ENCODE peak calls at places on chromosomes 13 and 19, in six cellular contexts. One of them, this sample, is unnamed. For H3K4me1, the result is how much of the 10 kb centered on the place peaks cover.

GRCh38 chr19:1806184-1807029 is 5.7 kb downstream of the ATP8B3 start:
- DNase-seq in IMR-90: no peak
- DNase-seq in heart left ventricle: no peak
- DNase-seq in body of pancreas: no peak
- DNase-seq in A549: no peak
- DNase-seq in esophagus squamous epithelium: no peak
- DNase-seq in this sample: peak

GRCh38 chr13:73913043-73913740 is 221.0 kb downstream of the KLF12 start:
- DNase-seq in IMR-90: peak
- DNase-seq in heart left ventricle: no peak
- DNase-seq in body of pancreas: no peak
- DNase-seq in A549: no peak
- DNase-seq in esophagus squamous epithelium: no peak
- DNase-seq in this sample: no peak

GRCh38 chr19:29860492-29860891 is 48.7 kb downstream of the CCNE1 start:
- DNase-seq in IMR-90: no peak
- DNase-seq in heart left ventricle: no peak
- DNase-seq in body of pancreas: no peak
- DNase-seq in A549: no peak
- DNase-seq in esophagus squamous epithelium: no peak
- DNase-seq in this sample: no peak

GRCh38 chr13:109275848-109276247 is 510.5 kb downstream of the IRS2 start:
- DNase-seq in IMR-90: no peak
- DNase-seq in heart left ventricle: no peak
- DNase-seq in body of pancreas: no peak
- DNase-seq in A549: no peak
- DNase-seq in esophagus squamous epithelium: no peak
- DNase-seq in this sample: no peak

GRCh38 chr19:14916848-14917247 is 24.4 kb upstream of the OR7C2 start:
- DNase-seq in IMR-90: no peak
- DNase-seq in heart left ventricle: no peak
- DNase-seq in body of pancreas: no peak
- DNase-seq in A549: peak
- DNase-seq in esophagus squamous epithelium: no peak
- DNase-seq in this sample: no peak

GRCh38 chr13:109803822-109804221 is 17.4 kb upstream of the IRS2 start:
- DNase-seq in IMR-90: no peak
- DNase-seq in heart left ventricle: no peak
- DNase-seq in body of pancreas: no peak
- DNase-seq in A549: no peak
- DNase-seq in esophagus squamous epithelium: no peak
- DNase-seq in this sample: no peak

GRCh38 chr19:54141356-54141755 is 3.8 kb downstream of the CNOT3 start:
- DNase-seq in IMR-90: peak
- DNase-seq in heart left ventricle: no peak
- DNase-seq in body of pancreas: no peak
- DNase-seq in A549: no peak
- DNase-seq in esophagus squamous epithelium: no peak
- DNase-seq in this sample: no peak

GRCh38 chr13:42219051-42219450 is 52.9 kb upstream of the AKAP11 start:
- DNase-seq in IMR-90: no peak
- DNase-seq in heart left ventricle: no peak
- DNase-seq in body of pancreas: no peak
- DNase-seq in A549: no peak
- DNase-seq in esophagus squamous epithelium: no peak
- DNase-seq in this sample: no peak

GRCh38 chr13:42363941-42364612 is 92.1 kb downstream of the AKAP11 start:
- DNase-seq in IMR-90: peak
- DNase-seq in heart left ventricle: no peak
- DNase-seq in body of pancreas: no peak
- DNase-seq in A549: peak
- DNase-seq in esophagus squamous epithelium: no peak
- DNase-seq in this sample: no peak

GRCh38 chr13:112154301-112155060 is 87.5 kb downstream of the SOX1 start:
- DNase-seq in IMR-90: no peak
- DNase-seq in heart left ventricle: no peak
- DNase-seq in body of pancreas: no peak
- DNase-seq in A549: no peak
- DNase-seq in esophagus squamous epithelium: no peak
- DNase-seq in this sample: no peak

GRCh38 chr13:37413161-37413560 is 185.4 kb downstream of the POSTN start:
- DNase-seq in IMR-90: no peak
- DNase-seq in heart left ventricle: no peak
- DNase-seq in body of pancreas: no peak
- DNase-seq in A549: no peak
- DNase-seq in esophagus squamous epithelium: no peak
- DNase-seq in this sample: no peak

GRCh38 chr19:43779820-43780219 is 953 bp downstream of the KCNN4 start:
- DNase-seq in IMR-90: no peak
- DNase-seq in heart left ventricle: no peak
- DNase-seq in body of pancreas: no peak
- DNase-seq in A549: peak
- DNase-seq in esophagus squamous epithelium: no peak
- DNase-seq in this sample: no peak

GRCh38 chr19:43636121-43636683 is 3.4 kb downstream of the CADM4 start:
- DNase-seq in IMR-90: no peak
- DNase-seq in heart left ventricle: no peak
- DNase-seq in body of pancreas: no peak
- DNase-seq in A549: no peak
- DNase-seq in esophagus squamous epithelium: no peak
- DNase-seq in this sample: no peak

GRCh38 chr13:32031815-32032345 is 306 bp downstream of the FRY start:
- DNase-seq in IMR-90: no peak
- DNase-seq in heart left ventricle: no peak
- DNase-seq in body of pancreas: no peak
- DNase-seq in A549: no peak
- DNase-seq in esophagus squamous epithelium: no peak
- DNase-seq in this sample: no peak

GRCh38 chr13:88068316-88068715 is 397.1 kb downstream of the SLITRK5 start:
- DNase-seq in IMR-90: peak
- DNase-seq in heart left ventricle: no peak
- DNase-seq in body of pancreas: no peak
- DNase-seq in A549: no peak
- DNase-seq in esophagus squamous epithelium: no peak
- DNase-seq in this sample: no peak

GRCh38 chr13:23679214-23679613 is 109.0 kb downstream of the TNFRSF19 start:
- DNase-seq in IMR-90: peak
- DNase-seq in heart left ventricle: no peak
- DNase-seq in body of pancreas: no peak
- DNase-seq in A549: no peak
- DNase-seq in esophagus squamous epithelium: no peak
- DNase-seq in this sample: no peak

GRCh38 chr19:53224606-53225005 is 30.1 kb downstream of the ZNF677 start:
- DNase-seq in IMR-90: no peak
- DNase-seq in heart left ventricle: no peak
- DNase-seq in body of pancreas: no peak
- DNase-seq in A549: no peak
- DNase-seq in esophagus squamous epithelium: no peak
- DNase-seq in this sample: no peak

GRCh38 chr13:102645701-102646100 is 48.9 kb downstream of the TPP2 start:
- DNase-seq in IMR-90: no peak
- DNase-seq in heart left ventricle: no peak
- DNase-seq in body of pancreas: no peak
- DNase-seq in A549: no peak
- DNase-seq in esophagus squamous epithelium: no peak
- DNase-seq in this sample: no peak

GRCh38 chr19:305240-306150 is 14.3 kb upstream of the PLPP2 start:
- DNase-seq in IMR-90: no peak
- DNase-seq in heart left ventricle: peak
- DNase-seq in body of pancreas: no peak
- DNase-seq in A549: no peak
- DNase-seq in esophagus squamous epithelium: no peak
- DNase-seq in this sample: no peak

GRCh38 chr13:102045713-102046112 is 356.1 kb downstream of the FGF14 start:
- DNase-seq in IMR-90: no peak
- DNase-seq in heart left ventricle: no peak
- DNase-seq in body of pancreas: no peak
- DNase-seq in A549: no peak
- DNase-seq in esophagus squamous epithelium: no peak
- DNase-seq in this sample: no peak

GRCh38 chr19:883661-884211 is 9.3 kb downstream of the MED16 start:
- DNase-seq in IMR-90: no peak
- DNase-seq in heart left ventricle: no peak
- DNase-seq in body of pancreas: no peak
- DNase-seq in A549: no peak
- DNase-seq in esophagus squamous epithelium: no peak
- DNase-seq in this sample: no peak

GRCh38 chr13:110617326-110618072 is 2.2 kb downstream of the NAXD start:
- DNase-seq in IMR-90: peak
- DNase-seq in heart left ventricle: no peak
- DNase-seq in body of pancreas: peak
- DNase-seq in A549: no peak
- DNase-seq in esophagus squamous epithelium: no peak
- DNase-seq in this sample: no peak

GRCh38 chr13:29594310-29594709 is 1.2 kb downstream of the SLC7A1 start:
- DNase-seq in IMR-90: peak
- DNase-seq in heart left ventricle: no peak
- DNase-seq in body of pancreas: peak
- DNase-seq in A549: peak
- DNase-seq in esophagus squamous epithelium: no peak
- DNase-seq in this sample: no peak

GRCh38 chr13:20388184-20388583 is 137.5 kb downstream of the CRYL1 start:
- DNase-seq in IMR-90: no peak
- DNase-seq in heart left ventricle: no peak
- DNase-seq in body of pancreas: no peak
- DNase-seq in A549: no peak
- DNase-seq in esophagus squamous epithelium: no peak
- DNase-seq in this sample: no peak

GRCh38 chr13:113460064-113460555 is 6.8 kb upstream of the ADPRHL1 start:
- DNase-seq in IMR-90: no peak
- DNase-seq in heart left ventricle: no peak
- DNase-seq in body of pancreas: no peak
- DNase-seq in A549: no peak
- DNase-seq in esophagus squamous epithelium: no peak
- DNase-seq in this sample: no peak

GRCh38 chr19:38224014-38224862 is at the start of gene DPF1:
- DNase-seq in IMR-90: peak
- DNase-seq in heart left ventricle: peak
- DNase-seq in body of pancreas: no peak
- DNase-seq in A549: peak
- DNase-seq in esophagus squamous epithelium: no peak
- DNase-seq in this sample: no peak
- TF ChIP-seq POLR2A in IMR-90: no peak
- TF ChIP-seq POLR2A in heart left ventricle: no peak
- TF ChIP-seq POLR2A in body of pancreas: no peak
- TF ChIP-seq POLR2A in A549: peak
- TF ChIP-seq POLR2A in esophagus squamous epithelium: no peak
- TF ChIP-seq POLR2A in this sample: no peak

DNA sequence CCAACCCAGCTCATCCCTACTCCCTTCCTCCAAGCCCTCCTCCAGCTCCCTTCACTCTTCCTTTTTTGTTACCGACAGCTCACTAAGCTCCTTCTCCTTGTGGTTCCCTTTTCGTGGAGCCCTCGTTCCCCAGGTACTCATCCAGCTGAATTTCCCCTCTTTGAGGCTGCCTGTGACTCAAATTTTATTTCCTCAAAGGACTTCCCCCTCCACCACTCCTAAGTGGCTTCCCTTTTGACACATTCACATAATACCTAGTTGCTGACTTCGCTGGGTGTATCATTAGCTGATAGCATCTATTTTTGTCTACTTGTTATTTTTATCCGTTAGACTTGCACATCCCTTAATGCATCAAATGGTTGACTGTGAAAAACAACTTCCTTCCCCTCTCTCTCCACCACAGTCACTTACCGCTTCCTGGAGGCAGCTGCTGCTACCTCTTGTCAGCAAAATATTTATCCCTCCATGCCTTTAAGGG is 14.5 kb downstream of the FFAR2 start:
- DNase-seq in IMR-90: no peak
- DNase-seq in heart left ventricle: no peak
- DNase-seq in body of pancreas: no peak
- DNase-seq in A549: no peak
- DNase-seq in esophagus squamous epithelium: no peak
- DNase-seq in this sample: no peak
- H3K4me1 ChIP-seq in IMR-90: under half
- H3K4me1 ChIP-seq in heart left ventricle: half or more
- H3K4me1 ChIP-seq in body of pancreas: under half
- H3K4me1 ChIP-seq in A549: under half
- H3K4me1 ChIP-seq in esophagus squamous epithelium: under half
- H3K4me1 ChIP-seq in this sample: under half

DNA sequence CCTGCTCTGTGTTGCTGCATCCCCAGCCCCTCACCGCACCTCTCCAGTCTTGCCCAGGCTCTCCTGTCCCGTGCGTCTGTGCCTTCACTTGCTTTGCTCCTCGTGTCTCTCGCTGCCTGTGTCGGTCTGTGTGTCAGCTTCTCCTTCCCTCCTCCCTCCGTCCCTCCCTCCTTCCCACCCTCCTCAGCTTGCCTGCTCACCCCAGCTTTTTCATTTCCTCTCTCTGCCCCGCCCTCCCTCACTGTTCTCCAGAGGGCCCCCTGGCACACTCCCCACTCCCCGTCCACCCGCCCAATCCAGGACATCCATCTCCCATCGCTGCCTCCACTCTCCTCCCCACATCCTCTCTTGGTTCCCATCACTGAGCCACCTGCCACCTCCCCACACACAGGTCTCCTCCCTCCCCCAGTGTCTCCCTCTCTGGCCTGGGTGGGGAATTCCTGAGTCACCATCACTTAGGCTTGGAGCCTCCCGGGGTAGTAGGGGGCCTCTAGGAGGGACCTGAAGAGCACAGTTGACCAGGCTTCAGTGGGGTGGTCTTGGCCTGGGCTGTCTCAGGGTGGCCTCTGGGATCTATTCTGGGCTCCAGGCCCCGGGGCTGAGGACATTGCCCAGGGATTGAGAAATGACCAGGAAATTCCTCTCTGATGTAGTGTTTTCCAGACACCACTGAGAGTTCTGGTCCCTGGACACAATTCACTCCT is at the start of gene PTGIR:
- DNase-seq in IMR-90: peak
- DNase-seq in heart left ventricle: peak
- DNase-seq in body of pancreas: peak
- DNase-seq in A549: no peak
- DNase-seq in esophagus squamous epithelium: no peak
- DNase-seq in this sample: no peak
- TF ChIP-seq POLR2A in IMR-90: no peak
- TF ChIP-seq POLR2A in heart left ventricle: peak
- TF ChIP-seq POLR2A in body of pancreas: no peak
- TF ChIP-seq POLR2A in A549: no peak
- TF ChIP-seq POLR2A in esophagus squamous epithelium: no peak
- TF ChIP-seq POLR2A in this sample: peak

GRCh38 chr13:99722931-99723330 is 221.7 kb downstream of the TM9SF2 start:
- DNase-seq in IMR-90: no peak
- DNase-seq in heart left ventricle: no peak
- DNase-seq in body of pancreas: peak
- DNase-seq in A549: no peak
- DNase-seq in esophagus squamous epithelium: no peak
- DNase-seq in this sample: no peak

GRCh38 chr13:99724633-99725517 is 223.6 kb downstream of the TM9SF2 start:
- DNase-seq in IMR-90: no peak
- DNase-seq in heart left ventricle: no peak
- DNase-seq in body of pancreas: no peak
- DNase-seq in A549: no peak
- DNase-seq in esophagus squamous epithelium: no peak
- DNase-seq in this sample: no peak

GRCh38 chr13:99726261-99726894 is 225.1 kb downstream of the TM9SF2 start:
- DNase-seq in IMR-90: no peak
- DNase-seq in heart left ventricle: no peak
- DNase-seq in body of pancreas: no peak
- DNase-seq in A549: no peak
- DNase-seq in esophagus squamous epithelium: no peak
- DNase-seq in this sample: no peak

GRCh38 chr13:99723847-99724246 is 222.6 kb downstream of the TM9SF2 start:
- DNase-seq in IMR-90: no peak
- DNase-seq in heart left ventricle: no peak
- DNase-seq in body of pancreas: no peak
- DNase-seq in A549: no peak
- DNase-seq in esophagus squamous epithelium: no peak
- DNase-seq in this sample: no peak

GRCh38 chr13:99725644-99726043 is 224.4 kb downstream of the TM9SF2 start:
- DNase-seq in IMR-90: no peak
- DNase-seq in heart left ventricle: no peak
- DNase-seq in body of pancreas: no peak
- DNase-seq in A549: no peak
- DNase-seq in esophagus squamous epithelium: no peak
- DNase-seq in this sample: no peak
- H3K4me1 ChIP-seq in IMR-90: under half
- H3K4me1 ChIP-seq in heart left ventricle: under half
- H3K4me1 ChIP-seq in body of pancreas: under half
- H3K4me1 ChIP-seq in A549: under half
- H3K4me1 ChIP-seq in esophagus squamous epithelium: under half
- H3K4me1 ChIP-seq in this sample: under half